ENCODE peak calls at places on chromosomes 6 and 20, in nine cellular contexts. B, H, I, C, D, R, M, T and E are unnamed samples. For H3K27me3, the result is how much of the 10 kb centered on the place peaks cover.

GRCh38 chr6:112216699-112217551 is 37.4 kb downstream of the LAMA4 start:
- DNase-seq in M (peak), C (no peak), I (no peak), H (no peak), D (peak), R (no peak), B (no peak), T (no peak), E (no peak)

GRCh38 chr6:16446241-16446640 is 207.9 kb downstream of the GMPR start:
- DNase-seq in B (no peak), C (no peak), H (no peak), R (no peak), D (no peak), T (no peak), M (no peak), I (no peak), E (no peak)

GRCh38 chr20:32356935-32357868 is 929 bp upstream of the ASXL1 start:
- DNase-seq in R (no peak), D (no peak), H (no peak), T (peak), M (peak), B (peak), C (no peak), I (peak), E (no peak)

GRCh38 chr20:45347936-45348809 is at the start of gene SDC4:
- DNase-seq in M (peak), C (peak), R (peak), B (peak), D (no peak), I (peak), T (no peak), H (peak), E (peak)

GRCh38 chr6:3457710-3458605 is 1.1 kb upstream of the SLC22A23 start:
- DNase-seq in R (peak), H (no peak), C (no peak), M (peak), I (peak), D (no peak), B (peak), T (peak), E (peak)

GRCh38 chr20:4962257-4962855 is 39.0 kb downstream of the SLC23A2 start:
- DNase-seq in B (no peak), D (no peak), I (no peak), H (peak), T (no peak), R (no peak), C (no peak), M (peak), E (peak)

GRCh38 chr6:169167581-169168301 is 85.9 kb downstream of the THBS2 start:
- DNase-seq in C (no peak), T (peak), R (peak), I (peak), H (no peak), M (peak), D (peak), B (peak), E (no peak)

GRCh38 chr20:11867286-11867921 is 50.3 kb upstream of the BTBD3 start:
- DNase-seq in D (no peak), M (no peak), I (no peak), H (no peak), R (no peak), B (no peak), C (no peak), T (no peak), E (no peak)

GRCh38 chr20:17542993-17543412 is 11.8 kb upstream of the BFSP1 start:
- DNase-seq in D (no peak), I (no peak), T (no peak), M (peak), C (no peak), R (no peak), H (no peak), B (no peak), E (no peak)

GRCh38 chr20:41701596-41702350 is 83.6 kb upstream of the CHD6 start:
- DNase-seq in B (no peak), M (no peak), T (no peak), I (no peak), R (no peak), C (no peak), D (no peak), H (no peak), E (no peak)

GRCh38 chr6:105757512-105758200 is 328.5 kb upstream of the PRDM1 start:
- DNase-seq in B (no peak), D (no peak), H (no peak), I (no peak), C (no peak), M (no peak), R (no peak), T (no peak), E (no peak)

GRCh38 chr6:35496851-35497570 is at the start of gene TEAD3:
- DNase-seq in T (no peak), R (peak), M (peak), B (peak), I (peak), H (peak), C (peak), D (no peak), E (peak)

GRCh38 chr6:24549158-24549557 is 54.4 kb downstream of the ALDH5A1 start:
- DNase-seq in D (no peak), I (no peak), B (no peak), R (no peak), T (no peak), M (no peak), C (no peak), H (no peak), E (no peak)

GRCh38 chr20:4502756-4503155 is 219.0 kb upstream of the PRND start:
- DNase-seq in C (no peak), R (no peak), M (no peak), D (no peak), B (no peak), H (no peak), I (no peak), T (no peak), E (no peak)

GRCh38 chr6:91606148-91606901 is 1019.5 kb upstream of the MAP3K7 start:
- DNase-seq in I (no peak), T (no peak), C (no peak), H (no peak), B (no peak), R (no peak), M (no peak), D (no peak), E (no peak)

GRCh38 chr6:130885392-130886192 is 58.4 kb downstream of the SMLR1 start:
- DNase-seq in C (peak), H (peak), M (peak), D (peak), I (peak), R (peak), T (peak), B (peak), E (peak)

GRCh38 chr20:8757146-8757545 is 311.7 kb upstream of the PLCB4 start:
- DNase-seq in M (peak), B (no peak), R (no peak), H (no peak), C (no peak), T (no peak), I (no peak), D (peak), E (no peak)

GRCh38 chr6:142300758-142301251 is 1.0 kb upstream of the ADGRG6 start:
- DNase-seq in B (no peak), R (peak), M (peak), I (peak), C (no peak), T (peak), H (no peak), D (no peak), E (no peak)

GRCh38 chr20:55253765-55254164 is 751.6 kb downstream of the CBLN4 start:
- DNase-seq in I (no peak), C (no peak), D (no peak), B (no peak), R (no peak), T (no peak), M (peak), H (no peak), E (no peak)

GRCh38 chr6:96466149-96466863 is 55.3 kb upstream of the UFL1 start:
- DNase-seq in D (no peak), R (no peak), M (no peak), C (no peak), T (no peak), I (no peak), B (no peak), H (no peak), E (no peak)

GRCh38 chr6:100726741-100727140 is 154.4 kb downstream of the ASCC3 start:
- DNase-seq in T (no peak), M (peak), D (no peak), B (no peak), C (no peak), I (no peak), R (no peak), H (no peak), E (no peak)

GRCh38 chr20:61749406-61750075 is 316.1 kb downstream of the TAF4 start:
- DNase-seq in I (no peak), T (no peak), M (no peak), C (no peak), H (no peak), D (no peak), B (no peak), R (no peak), E (no peak)

GRCh38 chr6:10531513-10531912 is 10.4 kb downstream of the GCNT2 start:
- DNase-seq in C (no peak), M (no peak), B (no peak), R (no peak), T (no peak), D (no peak), H (no peak), I (no peak), E (no peak)

GRCh38 chr6:29797120-29797519 is 30.5 kb upstream of the HLA-G start:
- DNase-seq in I (no peak), R (no peak), D (no peak), B (no peak), T (no peak), C (no peak), H (no peak), M (peak), E (no peak)

GRCh38 chr6:129340983-129341382 is 369.0 kb downstream of the ARHGAP18 start:
- DNase-seq in C (no peak), B (peak), I (no peak), T (no peak), H (no peak), R (no peak), D (peak), M (peak), E (no peak)

GRCh38 chr6:42086046-42086664 is 35.8 kb downstream of the TAF8 start:
- DNase-seq in D (no peak), H (no peak), I (peak), C (no peak), M (no peak), T (no peak), B (no peak), R (peak), E (no peak)

GRCh38 chr6:79612457-79612856 is 18.7 kb upstream of the SH3BGRL2 start:
- DNase-seq in D (no peak), I (no peak), C (no peak), T (no peak), H (no peak), R (no peak), M (no peak), B (no peak), E (no peak)

GRCh38 chr6:20182926-20183521 is 29.2 kb downstream of the MBOAT1 start:
- DNase-seq in C (no peak), H (no peak), M (no peak), D (no peak), R (peak), I (peak), T (no peak), B (peak), E (no peak)

GRCh38 chr6:106037060-106037459 is 49.1 kb upstream of the PRDM1 start:
- DNase-seq in T (no peak), H (no peak), C (no peak), I (no peak), D (no peak), R (no peak), B (no peak), M (no peak), E (no peak)

GRCh38 chr6:111813247-111814162 is 59.7 kb downstream of the FYN start:
- DNase-seq in D (no peak), B (no peak), H (no peak), I (no peak), C (no peak), T (no peak), M (no peak), R (no peak), E (no peak)

DNA sequence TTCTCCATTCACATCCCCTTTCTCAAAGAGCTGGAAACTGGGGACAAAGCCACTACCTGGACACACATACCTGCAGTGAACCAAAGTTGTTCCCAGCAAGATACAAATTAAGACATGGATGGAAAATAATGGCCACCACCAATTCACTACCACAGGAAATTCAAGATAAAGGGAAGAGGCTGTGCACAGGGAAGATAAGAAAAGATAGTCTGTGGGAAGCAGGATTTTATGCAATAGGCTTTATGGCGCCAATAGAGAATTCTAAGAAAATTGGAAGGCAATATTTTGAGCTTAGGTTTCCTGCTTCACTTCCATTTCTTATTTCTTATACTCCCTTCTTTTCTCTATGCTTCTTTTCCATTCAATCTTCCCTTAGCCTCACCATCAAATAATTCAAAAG is 9.9 kb downstream of the GPX6 start:
- DNase-seq in I (no peak), H (no peak), D (no peak), C (no peak), M (no peak), T (no peak), B (no peak), R (no peak), E (no peak)
- H3K27me3 ChIP-seq in I (under half), H (under half), D (under half), C (under half), M (under half), T (under half), B (under half), R (under half), E (under half)

GRCh38 chr20:59625214-59625922 is 21.0 kb downstream of the PHACTR3 start:
- DNase-seq in B (no peak), H (no peak), C (no peak), D (no peak), R (no peak), I (no peak), T (no peak), M (no peak), E (no peak)

GRCh38 chr20:59627298-59627697 is 23.0 kb downstream of the PHACTR3 start:
- DNase-seq in C (no peak), B (no peak), M (no peak), R (no peak), H (no peak), I (no peak), D (no peak), T (no peak), E (no peak)

GRCh38 chr20:59630526-59630925 is 26.2 kb downstream of the PHACTR3 start:
- DNase-seq in H (no peak), T (no peak), D (no peak), C (no peak), I (no peak), R (no peak), M (no peak), B (no peak), E (no peak)

GRCh38 chr20:59629141-59630045 is 25.1 kb downstream of the PHACTR3 start:
- DNase-seq in D (no peak), R (no peak), M (no peak), H (no peak), B (no peak), T (no peak), I (no peak), C (no peak), E (no peak)

GRCh38 chr20:59628171-59628570 is 23.8 kb downstream of the PHACTR3 start:
- DNase-seq in T (no peak), H (no peak), B (no peak), C (no peak), I (no peak), D (no peak), M (no peak), R (no peak), E (no peak)
- H3K27me3 ChIP-seq in T (under half), H (under half), B (under half), C (under half), I (under half), D (under half), M (under half), R (under half), E (under half)

GRCh38 chr20:52601295-52601971 is 370.7 kb upstream of the TSHZ2 start:
- DNase-seq in I (peak), R (no peak), H (no peak), C (no peak), T (no peak), M (no peak), D (no peak), B (no peak), E (no peak)
- H3K27me3 ChIP-seq in I (under half), R (under half), H (under half), C (under half), T (under half), M (under half), D (under half), B (under half), E (under half)

GRCh38 chr20:21272279-21272678 is 30.9 kb upstream of the XRN2 start:
- DNase-seq in D (no peak), T (no peak), I (no peak), M (no peak), H (no peak), B (no peak), C (no peak), R (no peak), E (no peak)
- H3K27me3 ChIP-seq in D (under half), T (under half), I (under half), M (under half), H (under half), B (under half), C (under half), R (under half), E (under half)